ENCODE peak calls at places on chromosomes 11 and 22, in six cellular contexts. W, B, I, Q, G and E are unnamed samples.

GRCh38 chr11:100730266-100730665 is 43.2 kb downstream of the ARHGAP42 start:
- DNase-seq in W (no peak), B (no peak), I (no peak), Q (no peak), G (no peak), E (no peak)

GRCh38 chr22:41963453-41964105 is 5.7 kb upstream of the SEPTIN3 start:
- DNase-seq in W (no peak), B (no peak), I (no peak), Q (no peak), G (peak; percentile 70), E (no peak)

GRCh38 chr11:95134491-95134890 is 44.8 kb downstream of the ENDOD1 start:
- DNase-seq in W (no peak), B (peak; percentile 79), I (peak; percentile 79), Q (no peak), G (no peak), E (peak; percentile 63)

GRCh38 chr11:11451501-11452005 is 98.5 kb upstream of the CSNK2A3 start:
- DNase-seq in W (no peak), B (no peak), I (no peak), Q (peak; percentile 34), G (no peak), E (no peak)

GRCh38 chr11:36231300-36231699 is 57.9 kb downstream of the COMMD9 start:
- DNase-seq in W (no peak), B (no peak), I (no peak), Q (no peak), G (no peak), E (peak; percentile 36)

GRCh38 chr22:24986816-24987215 is 34.3 kb downstream of the KIAA1671 start:
- DNase-seq in W (no peak), B (no peak), I (no peak), Q (no peak), G (no peak), E (no peak)

GRCh38 chr11:6458352-6458751 is 15.4 kb downstream of the TRIM3 start:
- DNase-seq in W (no peak), B (no peak), I (no peak), Q (no peak), G (no peak), E (no peak)

GRCh38 chr11:119103793-119104192 is 2.1 kb upstream of the DPAGT1 start:
- DNase-seq in W (no peak), B (no peak), I (no peak), Q (no peak), G (no peak), E (no peak)

GRCh38 chr22:29393019-29393608 is 4.7 kb upstream of the AP1B1 start:
- DNase-seq in W (no peak), B (no peak), I (no peak), Q (no peak), G (peak; percentile 29), E (no peak)

GRCh38 chr11:3046641-3047040 is 10.6 kb downstream of the CARS1 start:
- DNase-seq in W (no peak), B (no peak), I (no peak), Q (no peak), G (no peak), E (no peak)

GRCh38 chr22:45429921-45430775 is 16.7 kb downstream of the RIBC2 start:
- DNase-seq in W (no peak), B (no peak), I (no peak), Q (no peak), G (peak; percentile 11), E (no peak)

GRCh38 chr22:38699784-38700183 is 959 bp downstream of the JOSD1 start:
- DNase-seq in W (no peak), B (no peak), I (peak; percentile 56), Q (peak; percentile 22), G (no peak), E (no peak)

GRCh38 chr11:102010776-102011500 is 36.3 kb upstream of the CFAP300 start:
- DNase-seq in W (peak; percentile 59), B (peak; percentile 48), I (peak; percentile 63), Q (peak; percentile 97), G (peak; percentile 94), E (peak; percentile 89)

GRCh38 chr22:38257650-38258246 is 15.1 kb downstream of the TMEM184B start:
- DNase-seq in W (no peak), B (no peak), I (no peak), Q (no peak), G (peak; percentile 66), E (no peak)

GRCh38 chr11:40602866-40603578 is 856.4 kb downstream of the LRRC4C start:
- DNase-seq in W (no peak), B (no peak), I (no peak), Q (peak; percentile 70), G (no peak), E (no peak)

GRCh38 chr22:22786301-22787115 is 101.1 kb upstream of the IGLL5 start:
- DNase-seq in W (no peak), B (no peak), I (no peak), Q (no peak), G (no peak), E (no peak)

GRCh38 chr11:9787981-9788521 is 124.2 kb downstream of the SWAP70 start:
- DNase-seq in W (peak; percentile 93), B (no peak), I (peak; percentile 21), Q (no peak), G (no peak), E (no peak)

GRCh38 chr11:116890193-116890592 is 52.8 kb upstream of the APOA1 start:
- DNase-seq in W (no peak), B (no peak), I (no peak), Q (no peak), G (no peak), E (no peak)

GRCh38 chr22:38921801-38922200 is 35.6 kb upstream of the APOBEC3A start:
- DNase-seq in W (no peak), B (no peak), I (no peak), Q (no peak), G (no peak), E (no peak)

GRCh38 chr11:109133159-109133558 is 288.8 kb upstream of the C11orf87 start:
- DNase-seq in W (no peak), B (no peak), I (no peak), Q (no peak), G (no peak), E (no peak)

GRCh38 chr11:92540113-92540512 is 315.5 kb downstream of the FAT3 start:
- DNase-seq in W (no peak), B (no peak), I (no peak), Q (no peak), G (no peak), E (no peak)

GRCh38 chr11:110090466-110091026 is 2.6 kb upstream of the ZC3H12C start:
- DNase-seq in W (no peak), B (no peak), I (no peak), Q (no peak), G (no peak), E (no peak)

GRCh38 chr11:83759148-83759547 is 473.0 kb upstream of the CCDC90B start:
- DNase-seq in W (no peak), B (no peak), I (no peak), Q (no peak), G (no peak), E (no peak)

GRCh38 chr11:13772223-13773046 is 104.0 kb downstream of the FAR1 start:
- DNase-seq in W (peak; percentile 10), B (no peak), I (peak; percentile 13), Q (peak; percentile 87), G (no peak), E (peak; percentile 28)

GRCh38 chr11:125069796-125070195 is 6.7 kb downstream of the SLC37A2 start:
- DNase-seq in W (no peak), B (no peak), I (no peak), Q (no peak), G (no peak), E (no peak)

GRCh38 chr11:11866203-11866602 is 24.4 kb downstream of the USP47 start:
- DNase-seq in W (no peak), B (no peak), I (no peak), Q (peak; percentile 66), G (no peak), E (no peak)

GRCh38 chr11:15629690-15630321 is 515.1 kb downstream of the INSC start:
- DNase-seq in W (no peak), B (peak; percentile 52), I (peak; percentile 54), Q (peak; percentile 77), G (peak; percentile 90), E (peak; percentile 42)

GRCh38 chr22:30866811-30867271 is 101.7 kb downstream of the MORC2 start:
- DNase-seq in W (no peak), B (no peak), I (no peak), Q (peak; percentile 27), G (peak; percentile 49), E (no peak)

GRCh38 chr11:57288771-57289579 is 35.8 kb downstream of the TNKS1BP1 start:
- DNase-seq in W (peak; percentile 72), B (no peak), I (no peak), Q (no peak), G (no peak), E (peak; percentile 93)

DNA sequence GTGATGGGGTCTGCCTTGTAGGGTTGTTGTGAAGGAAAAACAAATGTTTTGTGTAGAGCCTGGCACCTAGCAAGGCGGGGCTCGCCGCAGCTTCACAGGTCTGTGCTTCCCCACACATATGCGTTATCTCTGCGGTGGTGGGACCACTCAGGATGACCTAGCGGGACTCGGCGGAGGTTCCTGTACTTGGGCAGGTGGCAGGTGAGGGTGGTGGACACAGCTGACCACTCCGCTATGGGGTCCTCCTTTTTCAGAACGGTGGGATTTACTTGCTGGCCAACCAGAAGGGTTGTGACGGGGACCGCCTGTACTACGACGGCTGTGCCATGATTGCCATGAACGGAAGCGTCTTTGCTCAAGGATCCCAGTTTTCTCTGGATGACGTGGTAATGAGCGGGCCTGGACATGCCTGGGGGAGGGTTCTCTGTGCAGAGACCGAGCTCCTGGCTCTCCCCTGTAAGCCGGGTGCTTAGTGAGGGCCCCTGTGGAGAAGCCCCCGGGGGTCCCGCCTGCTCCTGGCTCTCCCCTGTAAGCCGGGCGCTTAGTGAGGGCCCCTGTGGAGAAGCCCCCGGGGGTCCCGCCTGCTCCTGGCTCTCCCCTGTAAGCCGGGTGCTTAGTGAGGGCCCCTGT is 21.3 kb downstream of the NADSYN1 start:
- DNase-seq in W (no peak), B (no peak), I (no peak), Q (no peak), G (no peak), E (no peak)
- H3K27me3 ChIP-seq in W (no peaks in the 10 kb centered on the region), B (no peaks in the 10 kb centered on the region), I (no peaks in the 10 kb centered on the region), Q (no peaks in the 10 kb centered on the region), G (no peaks in the 10 kb centered on the region), E (no peaks in the 10 kb centered on the region)

GRCh38 chr11:134466035-134466908 is 54.2 kb upstream of the B3GAT1 start:
- DNase-seq in W (no peak), B (no peak), I (no peak), Q (peak; percentile 29), G (peak; percentile 85), E (no peak)
- H3K4me3 ChIP-seq in W (no peak overlapping the region), B (no peak overlapping the region), I (no peak overlapping the region), Q (no peak overlapping the region), G (no peak overlapping the region), E (no peak overlapping the region)

DNA sequence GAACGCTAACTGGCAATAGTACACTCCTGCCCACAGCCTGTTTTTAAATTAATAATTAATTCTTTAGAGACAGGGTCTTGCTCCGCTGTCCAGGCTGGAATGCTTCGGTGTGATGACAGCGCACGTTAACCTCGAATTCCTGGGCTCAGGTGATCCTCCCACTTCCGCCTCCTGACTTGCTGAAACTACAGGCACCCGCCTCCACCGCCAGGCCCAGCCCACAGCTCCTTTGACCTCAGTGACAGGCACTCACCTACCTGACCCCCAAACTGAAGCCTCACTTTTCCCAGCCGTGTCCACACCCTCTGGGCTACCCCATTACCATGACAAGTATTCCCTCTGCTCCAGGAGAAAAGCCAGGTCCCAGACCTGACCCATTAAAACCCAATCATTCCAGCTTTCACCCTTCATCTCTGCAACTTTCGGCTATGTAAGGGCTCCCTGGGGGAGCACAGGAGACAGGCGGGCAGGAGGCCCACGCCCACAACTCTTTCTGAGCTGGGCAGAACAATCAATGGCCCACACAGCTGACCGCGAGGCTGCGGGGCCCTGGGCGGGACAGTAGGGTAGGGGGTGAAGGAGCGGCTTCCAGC is 730 bp downstream of the LMNTD2 start:
- DNase-seq in W (no peak), B (no peak), I (no peak), Q (peak; percentile 63), G (peak; percentile 78), E (no peak)
- H3K27ac ChIP-seq in W (no peak overlapping the region), B (no peak overlapping the region), I (no peak overlapping the region), Q (no peak overlapping the region), G (no peak overlapping the region), E (no peak overlapping the region)

GRCh38 chr22:49096476-49096875 is 731.2 kb downstream of the BRD1 start:
- DNase-seq in W (no peak), B (no peak), I (no peak), Q (no peak), G (no peak), E (no peak)
- H3K27me3 ChIP-seq in W (no peaks in the 10 kb centered on the region), B (no peaks in the 10 kb centered on the region), I (no peaks in the 10 kb centered on the region), Q (no peaks in the 10 kb centered on the region), G (no peaks in the 10 kb centered on the region), E (no peaks in the 10 kb centered on the region)